ENCODE peak calls at places on chromosomes 4 and X, in five cellular contexts. V is ovary, T is HCT116, D is suprapubic skin, N is endothelial cell of umbilical vein. U is an unnamed sample.

GRCh38 chr4:173168396-173169177 is at the start of gene GALNT7:
- DNase-seq in V (peak; percentile 76), T (no peak), D (peak; percentile 87), N (peak; percentile 61), U (peak; percentile 81)

GRCh38 chr4:141246243-141246642 is 25.5 kb downstream of the ZNF330 start:
- DNase-seq in V (no peak), T (no peak), D (no peak), N (peak; percentile 13), U (no peak)

GRCh38 chr4:132195181-132195580 is 953.9 kb upstream of the PCDH10 start:
- DNase-seq in V (no peak), T (no peak), D (no peak), N (no peak), U (no peak)

GRCh38 chr4:79083406-79084010 is 144.3 kb upstream of the PAQR3 start:
- DNase-seq in V (no peak), T (no peak), D (no peak), N (no peak), U (no peak)

GRCh38 chr4:125315571-125316390 is 1.0 kb downstream of the FAT4 start:
- DNase-seq in V (peak; percentile 66), T (no peak), D (no peak), N (peak; percentile 62), U (peak; percentile 57)

GRCh38 chr4:138062929-138063328 is 179.2 kb downstream of the SLC7A11 start:
- DNase-seq in V (no peak), T (no peak), D (no peak), N (peak; percentile 65), U (no peak)

GRCh38 chr4:8010618-8011017 is 71.0 kb upstream of the AFAP1 start:
- DNase-seq in V (peak; percentile 63), T (no peak), D (no peak), N (no peak), U (peak; percentile 100)

GRCh38 chr4:56049428-56050212 is 100.9 kb downstream of the CEP135 start:
- DNase-seq in V (peak; percentile 15), T (peak; percentile 19), D (no peak), N (peak; percentile 54), U (peak; percentile 2)

GRCh38 chrX:28659269-28659668 is 72.0 kb downstream of the IL1RAPL1 start:
- DNase-seq in V (no peak), T (no peak), D (no peak), N (no peak), U (no peak)

GRCh38 chr4:89410687-89411086 is 103.1 kb upstream of the GPRIN3 start:
- DNase-seq in V (no peak), T (no peak), D (no peak), N (no peak), U (peak; percentile 10)

GRCh38 chr4:111959202-111959601 is 186.1 kb upstream of the FAM241A start:
- DNase-seq in V (no peak), T (peak; percentile 34), D (no peak), N (peak; percentile 41), U (no peak)

GRCh38 chr4:153115322-153116100 is 88.7 kb upstream of the TRIM2 start:
- DNase-seq in V (no peak), T (peak; percentile 46), D (no peak), N (peak; percentile 38), U (no peak)

GRCh38 chr4:168908093-168908492 is 102.0 kb downstream of the CBR4 start:
- DNase-seq in V (no peak), T (no peak), D (no peak), N (no peak), U (no peak)

GRCh38 chr4:25938251-25939186 is 24.5 kb downstream of the SMIM20 start:
- DNase-seq in V (no peak), T (no peak), D (no peak), N (no peak), U (no peak)

GRCh38 chrX:119292445-119292844 is 56.4 kb downstream of the PGRMC1 start:
- DNase-seq in V (no peak), T (no peak), D (no peak), N (no peak), U (no peak)

GRCh38 chr4:76836860-76837564 is 60.9 kb downstream of the SOWAHB start:
- DNase-seq in V (no peak), T (no peak), D (no peak), N (no peak), U (no peak)

GRCh38 chr4:43453058-43453457 is 560.5 kb downstream of the GRXCR1 start:
- DNase-seq in V (no peak), T (no peak), D (no peak), N (no peak), U (no peak)

DNA sequence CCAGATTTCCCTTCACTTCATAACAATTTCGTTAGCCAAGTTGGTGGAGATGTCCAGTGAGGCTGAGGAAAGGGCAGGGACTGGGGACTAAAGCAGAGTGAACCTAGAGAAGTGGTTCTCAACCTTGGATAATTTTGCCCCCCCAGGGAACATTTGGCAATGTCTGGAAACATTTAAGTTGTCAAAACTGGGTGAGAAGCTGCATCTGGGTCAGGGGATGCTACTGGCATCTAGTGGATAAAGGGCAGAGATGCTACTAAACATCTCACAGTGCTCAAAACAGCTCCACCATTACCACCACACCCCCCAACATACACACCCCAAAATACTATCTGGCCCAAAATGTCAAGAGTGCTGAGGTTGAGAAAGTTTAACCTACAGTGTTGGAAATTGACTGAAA is 32.0 kb upstream of the FGF16 start:
- DNase-seq in V (no peak), T (no peak), D (no peak), N (no peak), U (no peak)
- TF ChIP-seq CTCF in V (no peak), T (no peak), D (no peak), N (no peak), U (no peak)

GRCh38 chr4:23873717-23874535 is 15.9 kb downstream of the PPARGC1A start:
- DNase-seq in V (no peak), T (no peak), D (no peak), N (no peak), U (no peak)
- TF ChIP-seq POLR2A in V (no peak), T (no peak), D (no peak), N (no peak), U (no peak)

DNA sequence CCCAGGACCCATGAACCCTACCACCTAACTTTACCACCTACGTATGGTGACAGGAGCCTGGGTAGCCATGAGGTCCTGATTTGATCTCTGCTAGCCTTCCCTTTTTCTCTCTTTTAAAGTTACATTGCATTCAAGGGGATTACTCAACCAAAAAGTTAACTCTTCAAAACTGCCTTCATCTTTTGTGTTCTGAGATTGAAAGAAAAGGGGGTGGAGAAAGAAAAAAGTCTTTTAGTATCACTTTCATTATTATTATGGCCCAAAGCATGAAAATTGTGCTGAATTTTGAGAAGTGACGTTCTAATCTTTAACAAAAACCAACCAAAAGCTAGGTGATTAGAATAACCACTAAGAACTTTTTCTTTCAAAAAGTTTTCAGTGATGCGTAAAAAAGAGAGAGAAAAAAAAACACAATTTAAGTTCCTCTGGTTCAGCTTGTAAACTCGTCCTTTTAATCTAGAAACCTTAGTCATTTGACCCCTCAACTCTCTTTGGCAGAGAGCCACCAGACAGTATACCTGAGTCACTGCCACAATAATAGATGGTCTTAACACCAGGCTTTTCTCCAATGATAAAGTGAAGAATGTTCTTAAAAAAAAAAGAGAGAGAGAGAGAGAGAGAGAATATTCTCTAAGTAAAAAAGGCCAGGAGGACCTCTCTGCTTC is 347.4 kb upstream of the FGF13 start:
- DNase-seq in V (no peak), T (no peak), D (no peak), N (no peak), U (peak; percentile 39)
- H3K9me3 ChIP-seq in V (no peaks in the 10 kb centered on the region), T (no peaks in the 10 kb centered on the region), D (no peaks in the 10 kb centered on the region), N (no peaks in the 10 kb centered on the region), U (no peaks in the 10 kb centered on the region)

GRCh38 chrX:133171962-133172708 is 46.0 kb downstream of the TFDP3 start:
- DNase-seq in V (no peak), T (peak; percentile 22), D (no peak), N (peak; percentile 1), U (no peak)
- TF ChIP-seq CTCF in V (no peak), T (peak; percentile 51), D (no peak), N (no peak), U (no peak)

U was measured in thyroid gland.